ENCODE peak calls at places on chromosomes 3 and 15, in four cellular contexts. A is cardiac muscle cell, J is AG09309, E is mammary epithelial cell. R is an unnamed sample.

GRCh38 chr15:59539799-59540198 is 71.8 kb upstream of the GCNT3 start:
- DNase-seq in E (no peak), J (no peak), A (no peak), R (no peak)

GRCh38 chr3:193145248-193145647 is 95.8 kb upstream of the PLAAT1 start:
- DNase-seq in J (no peak), E (no peak), A (no peak), R (no peak)

GRCh38 chr3:165642761-165643432 is 194.3 kb downstream of the BCHE start:
- DNase-seq in J (peak), A (peak), E (peak), R (no peak)

GRCh38 chr15:88902491-88902835 is 7.1 kb upstream of the HAPLN3 start:
- DNase-seq in J (no peak), A (no peak), E (no peak), R (peak)

GRCh38 chr3:161560006-161560637 is 63.5 kb downstream of the OTOL1 start:
- DNase-seq in E (peak), J (no peak), A (peak), R (no peak)

GRCh38 chr3:149134560-149134959 is 5.1 kb downstream of the HPS3 start:
- DNase-seq in E (peak), A (peak), J (no peak), R (no peak)

GRCh38 chr3:72482589-72483249 is 365.5 kb downstream of the SHQ1 start:
- DNase-seq in A (peak), J (peak), E (peak), R (peak)

GRCh38 chr3:123337226-123337625 is 111.7 kb downstream of the ADCY5 start:
- DNase-seq in A (no peak), E (no peak), J (no peak), R (no peak)

GRCh38 chr3:138833908-138834358 is 795 bp downstream of the PIK3CB start:
- DNase-seq in E (peak), J (no peak), A (peak), R (no peak)

GRCh38 chr3:14497321-14497720 is 42.8 kb downstream of the GRIP2 start:
- DNase-seq in A (no peak), J (no peak), E (no peak), R (no peak)

GRCh38 chr15:99668533-99669182 is 64.6 kb downstream of the LYSMD4 start:
- DNase-seq in J (no peak), E (no peak), A (no peak), R (no peak)

GRCh38 chr3:151171145-151171544 is 31.9 kb downstream of the GPR171 start:
- DNase-seq in J (no peak), A (no peak), E (no peak), R (peak)

GRCh38 chr3:188239577-188239976 is 85.6 kb downstream of the LPP start:
- DNase-seq in E (no peak), A (no peak), J (no peak), R (no peak)

GRCh38 chr3:97821810-97822775 is at the start of gene CRYBG3:
- DNase-seq in A (peak), E (peak), J (no peak), R (peak)

GRCh38 chr3:43871627-43872245 is 181.0 kb downstream of the ABHD5 start:
- DNase-seq in A (peak), J (no peak), E (no peak), R (no peak)

GRCh38 chr3:17221529-17221928 is 336.8 kb downstream of the PLCL2 start:
- DNase-seq in E (no peak), A (no peak), J (no peak), R (no peak)

GRCh38 chr3:17217588-17217987 is 332.8 kb downstream of the PLCL2 start:
- DNase-seq in A (no peak), J (no peak), E (no peak), R (no peak)

GRCh38 chr3:17218587-17218986 is 333.8 kb downstream of the PLCL2 start:
- DNase-seq in J (no peak), E (no peak), A (no peak), R (no peak)

GRCh38 chr3:17219593-17219992 is 334.8 kb downstream of the PLCL2 start:
- DNase-seq in A (no peak), E (no peak), J (no peak), R (no peak)
- H3K4me3 ChIP-seq in A (no peak), E (no peak), J (no peak), R (no peak)

DNA sequence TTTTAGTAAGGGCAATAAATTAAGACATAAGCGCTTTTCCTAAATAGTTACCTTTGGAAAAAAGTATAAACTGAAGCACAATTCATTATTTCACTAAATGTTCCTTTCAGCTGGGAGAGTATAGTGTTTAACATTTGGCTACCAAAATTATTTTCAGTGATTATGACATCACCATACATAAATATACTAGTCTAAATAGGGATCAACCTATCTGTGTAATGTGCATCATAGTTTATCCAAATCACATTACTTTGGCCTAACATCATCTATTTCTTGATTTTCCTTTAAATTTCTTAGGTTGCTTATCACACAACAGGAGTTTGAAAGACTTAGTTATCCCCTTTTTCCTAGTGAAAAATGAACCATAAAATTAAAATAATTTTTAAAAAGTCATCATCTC is 738.9 kb downstream of the ROBO1 start:
- DNase-seq in J (no peak), E (no peak), A (no peak), R (no peak)
- TF ChIP-seq CTCF in J (no peak), E (no peak), A (no peak), R (no peak)

GRCh38 chr3:48414376-48415250 is 15.3 kb downstream of the PLXNB1 start:
- DNase-seq in J (no peak), A (no peak), E (no peak), R (no peak)

GRCh38 chr3:48417529-48418108 is 12.3 kb downstream of the PLXNB1 start:
- DNase-seq in E (no peak), J (no peak), A (no peak), R (peak)

GRCh38 chr3:48416546-48416945 is 13.3 kb downstream of the PLXNB1 start:
- DNase-seq in A (no peak), J (no peak), E (no peak), R (no peak)

GRCh38 chr3:48415251-48415953 is 14.5 kb downstream of the PLXNB1 start:
- DNase-seq in E (no peak), J (no peak), A (no peak), R (peak)

GRCh38 chr3:48416091-48416505 is 13.8 kb downstream of the PLXNB1 start:
- DNase-seq in A (no peak), J (no peak), E (no peak), R (peak)
- H3K4me3 ChIP-seq in A (no peak), J (no peak), E (no peak), R (no peak)

GRCh38 chr3:16808393-16809107 is 76.2 kb upstream of the PLCL2 start:
- DNase-seq in J (no peak), A (no peak), E (no peak), R (no peak)
- TF ChIP-seq CTCF in J (no peak), A (no peak), E (no peak), R (no peak)

GRCh38 chr3:30604566-30604965 is 1.8 kb upstream of the TGFBR2 start:
- DNase-seq in J (no peak), A (no peak), E (no peak), R (no peak)
- H3K4me3 ChIP-seq in J (no peak), A (no peak), E (no peak), R (no peak)

R was measured in mucosa of descending colon.